ENCODE peak calls at places on chromosomes 7 and 10, in five cellular contexts. H, U, S, L and P are unnamed samples.

GRCh38 chr10:133405844-133406527 is 12.0 kb downstream of the MTG1 start:
- DNase-seq in H (peak), U (no peak), S (no peak), L (no peak), P (no peak)

GRCh38 chr7:19339512-19339911 is 194.3 kb upstream of the FERD3L start:
- DNase-seq in L (no peak), U (no peak), S (no peak), H (no peak), P (no peak)

GRCh38 chr10:129163536-129163935 is 303.5 kb upstream of the MGMT start:
- DNase-seq in S (no peak), U (no peak), L (no peak), H (no peak), P (no peak)

GRCh38 chr7:37234928-37235327 is 213.7 kb downstream of the ELMO1 start:
- DNase-seq in S (peak), H (no peak), L (no peak), U (no peak), P (no peak)

GRCh38 chr7:48074231-48074654 is 14.8 kb upstream of the UPP1 start:
- DNase-seq in H (peak), S (no peak), L (no peak), U (no peak), P (no peak)

GRCh38 chr7:117777335-117778150 is 95.7 kb downstream of the CTTNBP2 start:
- DNase-seq in H (no peak), S (no peak), U (no peak), L (no peak), P (no peak)

GRCh38 chr10:72740526-72740925 is 48.6 kb downstream of the MCU start:
- DNase-seq in S (no peak), H (peak), L (no peak), U (no peak), P (no peak)

GRCh38 chr10:19432000-19432399 is 383.4 kb downstream of the MALRD1 start:
- DNase-seq in L (no peak), H (no peak), U (no peak), S (no peak), P (no peak)

GRCh38 chr10:71287456-71287855 is 31.6 kb upstream of the SLC29A3 start:
- DNase-seq in U (no peak), S (no peak), H (no peak), L (no peak), P (no peak)

GRCh38 chr7:101963693-101964092 is 146.3 kb downstream of the CUX1 start:
- DNase-seq in L (no peak), S (no peak), U (no peak), H (no peak), P (no peak)

GRCh38 chr7:7257899-7258692 is 75.8 kb downstream of the C1GALT1 start:
- DNase-seq in S (no peak), U (no peak), L (no peak), H (no peak), P (peak)

GRCh38 chr7:122068046-122068445 is 76.0 kb downstream of the AASS start:
- DNase-seq in S (no peak), H (no peak), U (no peak), L (no peak), P (no peak)

GRCh38 chr10:31878486-31878885 is 50.1 kb downstream of the ARHGAP12 start:
- DNase-seq in S (no peak), H (no peak), L (no peak), U (no peak), P (no peak)

GRCh38 chr10:70562036-70562710 is 40.4 kb downstream of the PRF1 start:
- DNase-seq in H (no peak), U (no peak), S (no peak), L (no peak), P (no peak)

GRCh38 chr7:135098391-135098790 is 49.5 kb upstream of the TMEM140 start:
- DNase-seq in U (no peak), H (peak), S (peak), L (no peak), P (no peak)

GRCh38 chr10:43026039-43026973 is 50.6 kb upstream of the RET start:
- DNase-seq in H (peak), S (no peak), U (no peak), L (no peak), P (no peak)

GRCh38 chr7:33262476-33262875 is 133.1 kb downstream of the BBS9 start:
- DNase-seq in L (no peak), U (no peak), H (peak), S (no peak), P (no peak)

GRCh38 chr10:124510536-124511158 is 49.0 kb downstream of the LHPP start:
- DNase-seq in U (no peak), L (no peak), S (no peak), H (no peak), P (no peak)